ENCODE peak calls at places on chromosomes 2 and 18, in seven cellular contexts. L, J, D, U, F, A and I are unnamed samples.

GRCh38 chr18:6836331-6836730 is 106.8 kb downstream of the ARHGAP28 start:
- DNase-seq in L (no peak), D (no peak), J (no peak), U (no peak), F (no peak), A (no peak), I (no peak)

GRCh38 chr18:23743733-23744333 is 54.6 kb downstream of the LAMA3 start:
- DNase-seq in J (no peak), F (no peak), L (no peak), A (no peak), U (no peak), D (no peak), I (no peak)

GRCh38 chr18:54134053-54134452 is 90.4 kb downstream of the MBD2 start:
- DNase-seq in F (no peak), U (no peak), L (no peak), D (no peak), A (no peak), J (no peak), I (no peak)

GRCh38 chr2:20994130-20994529 is 49.7 kb downstream of the APOB start:
- DNase-seq in F (no peak), J (no peak), U (no peak), D (no peak), L (no peak), A (no peak), I (no peak)

GRCh38 chr18:48374423-48375149 is 34.6 kb downstream of the ZBTB7C start:
- DNase-seq in F (no peak), J (no peak), U (no peak), L (no peak), A (no peak), D (no peak), I (no peak)

GRCh38 chr2:115162454-115163293 is 720.2 kb downstream of the DPP10 start:
- DNase-seq in F (no peak), U (no peak), D (peak; percentile 68), L (no peak), A (no peak), J (no peak), I (peak; percentile 73)

GRCh38 chr18:50689578-50689977 is 129.7 kb downstream of the MAPK4 start:
- DNase-seq in A (no peak), F (no peak), J (no peak), U (no peak), D (no peak), L (no peak), I (no peak)

GRCh38 chr2:144583741-144584453 is 64.0 kb upstream of the ZEB2 start:
- DNase-seq in L (no peak), J (peak; percentile 22), A (no peak), U (peak; percentile 78), D (no peak), F (no peak), I (no peak)

GRCh38 chr2:140895378-140895777 is 1235.4 kb downstream of the LRP1B start:
- DNase-seq in U (no peak), F (no peak), A (no peak), J (no peak), D (peak; percentile 2), L (no peak), I (no peak)

GRCh38 chr18:38751897-38752296 is 1186.3 kb upstream of the CELF4 start:
- DNase-seq in F (no peak), U (no peak), L (no peak), D (no peak), J (no peak), A (peak; percentile 19), I (no peak)

GRCh38 chr2:127193164-127193947 is 26.7 kb downstream of the CYP27C1 start:
- DNase-seq in F (no peak), L (no peak), A (no peak), U (no peak), J (no peak), D (no peak), I (no peak)

GRCh38 chr2:71190959-71191943 is 35.7 kb downstream of the PAIP2B start:
- DNase-seq in D (no peak), A (no peak), J (no peak), U (peak; percentile 1), L (no peak), F (no peak), I (no peak)

GRCh38 chr2:150303281-150303680 is 184.2 kb downstream of the RND3 start:
- DNase-seq in U (no peak), F (no peak), D (no peak), A (no peak), J (no peak), L (no peak), I (no peak)

GRCh38 chr18:21270453-21270852 is 28.4 kb downstream of the GREB1L start:
- DNase-seq in J (no peak), U (peak; percentile 46), L (no peak), F (no peak), D (no peak), A (no peak), I (no peak)

GRCh38 chr2:47026738-47027531 is 111.3 kb upstream of the MCFD2 start:
- DNase-seq in L (no peak), A (no peak), F (no peak), J (no peak), U (no peak), D (no peak), I (peak; percentile 72)

DNA sequence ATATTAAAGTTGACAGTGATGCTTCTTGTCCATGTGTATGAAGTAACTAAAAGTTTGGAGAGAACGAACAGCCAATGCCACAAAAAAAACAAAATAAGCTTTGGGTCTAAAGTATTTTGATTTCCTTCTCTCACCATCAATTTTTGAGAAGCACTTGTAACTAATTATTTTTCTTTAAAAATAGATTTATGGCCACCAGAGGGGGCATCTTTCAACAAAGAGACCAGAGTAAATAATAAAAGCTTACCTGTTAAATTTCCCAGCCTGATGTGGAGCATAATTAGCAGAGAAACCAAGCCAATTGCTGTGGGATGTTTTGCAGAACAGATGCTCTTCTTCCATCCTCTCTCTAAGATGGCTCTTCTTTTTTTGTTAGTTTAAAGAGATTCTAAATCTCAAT is 29.0 kb downstream of the LINC00305 start:
- DNase-seq in D (no peak), A (no peak), F (no peak), J (no peak), U (peak; percentile 30), L (no peak), I (no peak)
- TF ChIP-seq CTCF in D (peak; percentile 19), A (peak; percentile 38), F (no peak), J (no peak), U (peak; percentile 6), L (no peak), I (peak; percentile 71)

GRCh38 chr2:122168799-122169198 is 413.3 kb downstream of the TSN start:
- DNase-seq in D (peak; percentile 13), L (no peak), F (no peak), J (no peak), U (no peak), A (no peak), I (no peak)
- TF ChIP-seq CTCF in D (peak; percentile 35), L (no peak), F (no peak), J (no peak), U (no peak), A (no peak), I (peak; percentile 45)

GRCh38 chr2:239002960-239003932 is 155.4 kb downstream of the TWIST2 start:
- DNase-seq in L (peak; percentile 50), A (no peak), J (peak; percentile 83), U (peak; percentile 19), D (no peak), F (no peak), I (no peak)
- TF ChIP-seq CTCF in L (no peak), A (no peak), J (peak; percentile 67), U (peak; percentile 24), D (no peak), F (no peak), I (peak; percentile 74)

DNA sequence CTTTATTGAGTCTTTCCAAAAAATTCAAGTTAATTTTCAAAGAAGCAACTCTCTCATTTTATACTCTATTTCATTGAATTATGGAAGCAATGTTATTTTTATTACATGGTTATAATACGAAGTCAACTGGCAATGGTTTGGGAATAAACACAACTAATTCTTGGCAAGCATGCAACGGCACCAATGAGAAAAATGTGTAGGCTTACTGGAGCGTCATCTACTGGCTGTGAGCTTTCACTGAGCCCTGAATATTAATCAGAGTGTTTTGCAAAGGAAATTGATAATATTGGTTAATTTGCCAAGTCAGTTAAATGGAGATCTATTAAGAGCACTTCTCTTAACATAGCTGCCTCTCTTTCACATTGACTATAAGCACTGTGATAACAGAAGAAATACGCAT is 163.9 kb downstream of the IKZF2 start:
- DNase-seq in A (no peak), J (no peak), F (no peak), D (no peak), L (no peak), U (no peak), I (no peak)
- TF ChIP-seq CTCF in A (no peak), J (peak; percentile 47), F (no peak), D (no peak), L (no peak), U (no peak), I (no peak)

GRCh38 chr2:85786444-85786843 is 32.7 kb downstream of the ATOH8 start:
- DNase-seq in L (no peak), J (no peak), A (no peak), D (no peak), F (peak; percentile 20), U (no peak), I (peak; percentile 68)

GRCh38 chr2:85784474-85784986 is 30.7 kb downstream of the ATOH8 start:
- DNase-seq in J (no peak), U (no peak), A (no peak), L (no peak), F (no peak), D (no peak), I (no peak)

GRCh38 chr2:85785027-85785822 is 31.4 kb downstream of the ATOH8 start:
- DNase-seq in J (peak; percentile 83), D (peak; percentile 78), A (peak; percentile 55), L (no peak), U (peak; percentile 96), F (peak; percentile 45), I (peak; percentile 84)

GRCh38 chr2:85785871-85786270 is 32.1 kb downstream of the ATOH8 start:
- DNase-seq in D (no peak), J (no peak), F (peak; percentile 24), L (no peak), A (no peak), U (no peak), I (no peak)

DNA sequence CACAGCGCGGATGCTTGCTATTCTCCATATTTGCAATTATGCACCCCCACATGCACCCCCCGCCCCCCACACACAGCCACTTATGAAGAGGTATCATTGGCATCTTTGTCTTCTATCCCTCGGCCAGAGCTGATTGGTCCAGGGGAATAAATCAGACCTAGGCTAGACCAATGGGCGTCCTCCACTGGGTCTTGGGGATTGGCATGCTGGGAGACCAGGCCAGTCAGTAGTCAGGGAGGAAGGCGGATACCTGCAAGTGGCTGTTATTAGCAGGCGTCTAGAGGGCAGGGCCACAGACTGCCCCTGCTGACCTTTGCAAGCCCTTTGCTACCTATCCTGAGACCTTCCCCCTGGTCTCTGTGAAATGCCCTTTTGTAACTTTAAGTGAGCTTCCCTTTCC is 30.0 kb downstream of the ATOH8 start:
- DNase-seq in J (no peak), L (no peak), A (no peak), D (no peak), F (no peak), U (no peak), I (no peak)
- TF ChIP-seq CTCF in J (no peak), L (no peak), A (no peak), D (no peak), F (no peak), U (no peak), I (no peak)